ENCODE peak calls at places on chromosomes 3 and 15, in seven cellular contexts. One of them, this sample, is unnamed.
A peak's percentile ranks its signal among the peaks of the same experiment; 100 is the strongest.

GRCh38 chr3:156551746-156552145 is 3.2 kb downstream of the SSR3 start:
- DNase-seq in HepG2: no peak
- DNase-seq in fibroblast of lung: peak; percentile 96
- DNase-seq in WERI-Rb-1: no peak
- DNase-seq in brain microvascular endothelial cell: peak; percentile 66
- DNase-seq in HCT116: no peak
- DNase-seq in lower leg skin: no peak
- DNase-seq in this sample: no peak

GRCh38 chr3:103653996-103654395 is 1219.2 kb downstream of the ZPLD1 start:
- DNase-seq in HepG2: no peak
- DNase-seq in fibroblast of lung: no peak
- DNase-seq in WERI-Rb-1: no peak
- DNase-seq in brain microvascular endothelial cell: no peak
- DNase-seq in HCT116: no peak
- DNase-seq in lower leg skin: no peak
- DNase-seq in this sample: no peak

GRCh38 chr3:171865191-171865865 is 22.2 kb downstream of the TMEM212 start:
- DNase-seq in HepG2: no peak
- DNase-seq in fibroblast of lung: peak; percentile 31
- DNase-seq in WERI-Rb-1: peak; percentile 10
- DNase-seq in brain microvascular endothelial cell: no peak
- DNase-seq in HCT116: no peak
- DNase-seq in lower leg skin: no peak
- DNase-seq in this sample: no peak

GRCh38 chr15:57376695-57377477 is 581 bp downstream of the CGNL1 start:
- DNase-seq in HepG2: peak; percentile 66
- DNase-seq in fibroblast of lung: no peak
- DNase-seq in WERI-Rb-1: peak; percentile 38
- DNase-seq in brain microvascular endothelial cell: no peak
- DNase-seq in HCT116: no peak
- DNase-seq in lower leg skin: peak; percentile 46
- DNase-seq in this sample: peak; percentile 17

GRCh38 chr3:85571835-85572234 is 613.0 kb downstream of the CADM2 start:
- DNase-seq in HepG2: peak; percentile 3
- DNase-seq in fibroblast of lung: peak; percentile 40
- DNase-seq in WERI-Rb-1: no peak
- DNase-seq in brain microvascular endothelial cell: peak; percentile 71
- DNase-seq in HCT116: no peak
- DNase-seq in lower leg skin: no peak
- DNase-seq in this sample: peak; percentile 66

GRCh38 chr3:25455316-25456232 is 27.5 kb downstream of the RARB start:
- DNase-seq in HepG2: no peak
- DNase-seq in fibroblast of lung: peak; percentile 72
- DNase-seq in WERI-Rb-1: no peak
- DNase-seq in brain microvascular endothelial cell: peak; percentile 86
- DNase-seq in HCT116: no peak
- DNase-seq in lower leg skin: no peak
- DNase-seq in this sample: no peak

GRCh38 chr15:95760508-95760907 is 570.0 kb upstream of the NR2F2 start:
- DNase-seq in HepG2: peak; percentile 30
- DNase-seq in fibroblast of lung: no peak
- DNase-seq in WERI-Rb-1: peak; percentile 57
- DNase-seq in brain microvascular endothelial cell: no peak
- DNase-seq in HCT116: no peak
- DNase-seq in lower leg skin: no peak
- DNase-seq in this sample: peak; percentile 4

GRCh38 chr3:195080125-195080524 is 190.8 kb downstream of the XXYLT1 start:
- DNase-seq in HepG2: no peak
- DNase-seq in fibroblast of lung: no peak
- DNase-seq in WERI-Rb-1: no peak
- DNase-seq in brain microvascular endothelial cell: no peak
- DNase-seq in HCT116: no peak
- DNase-seq in lower leg skin: no peak
- DNase-seq in this sample: no peak

GRCh38 chr3:99648496-99648895 is 10.1 kb downstream of the COL8A1 start:
- DNase-seq in HepG2: no peak
- DNase-seq in fibroblast of lung: no peak
- DNase-seq in WERI-Rb-1: no peak
- DNase-seq in brain microvascular endothelial cell: no peak
- DNase-seq in HCT116: no peak
- DNase-seq in lower leg skin: no peak
- DNase-seq in this sample: no peak

GRCh38 chr3:161163297-161163696 is 57.8 kb upstream of the NMD3 start:
- DNase-seq in HepG2: peak; percentile 39
- DNase-seq in fibroblast of lung: peak; percentile 99
- DNase-seq in WERI-Rb-1: no peak
- DNase-seq in brain microvascular endothelial cell: peak; percentile 99
- DNase-seq in HCT116: peak; percentile 79
- DNase-seq in lower leg skin: no peak
- DNase-seq in this sample: peak; percentile 73

GRCh38 chr15:62104406-62104805 is 37.6 kb downstream of the C2CD4A start:
- DNase-seq in HepG2: no peak
- DNase-seq in fibroblast of lung: no peak
- DNase-seq in WERI-Rb-1: no peak
- DNase-seq in brain microvascular endothelial cell: no peak
- DNase-seq in HCT116: no peak
- DNase-seq in lower leg skin: no peak
- DNase-seq in this sample: no peak

GRCh38 chr3:14340960-14341708 is 61.3 kb upstream of the SLC6A6 start:
- DNase-seq in HepG2: no peak
- DNase-seq in fibroblast of lung: peak; percentile 34
- DNase-seq in WERI-Rb-1: no peak
- DNase-seq in brain microvascular endothelial cell: no peak
- DNase-seq in HCT116: no peak
- DNase-seq in lower leg skin: no peak
- DNase-seq in this sample: no peak

GRCh38 chr3:7000501-7000900 is 139.6 kb downstream of the GRM7 start:
- DNase-seq in HepG2: no peak
- DNase-seq in fibroblast of lung: peak; percentile 76
- DNase-seq in WERI-Rb-1: no peak
- DNase-seq in brain microvascular endothelial cell: no peak
- DNase-seq in HCT116: no peak
- DNase-seq in lower leg skin: no peak
- DNase-seq in this sample: no peak

GRCh38 chr3:112773864-112774263 is 72.8 kb downstream of the CD200R1L start:
- DNase-seq in HepG2: no peak
- DNase-seq in fibroblast of lung: peak; percentile 78
- DNase-seq in WERI-Rb-1: no peak
- DNase-seq in brain microvascular endothelial cell: no peak
- DNase-seq in HCT116: no peak
- DNase-seq in lower leg skin: no peak
- DNase-seq in this sample: peak; percentile 81

GRCh38 chr3:4981688-4982494 is 2.7 kb downstream of the BHLHE40 start:
- DNase-seq in HepG2: peak; percentile 70
- DNase-seq in fibroblast of lung: peak; percentile 85
- DNase-seq in WERI-Rb-1: no peak
- DNase-seq in brain microvascular endothelial cell: peak; percentile 59
- DNase-seq in HCT116: no peak
- DNase-seq in lower leg skin: no peak
- DNase-seq in this sample: peak; percentile 93

GRCh38 chr3:174431717-174432116 is 427.4 kb upstream of the NAALADL2 start:
- DNase-seq in HepG2: no peak
- DNase-seq in fibroblast of lung: peak; percentile 59
- DNase-seq in WERI-Rb-1: no peak
- DNase-seq in brain microvascular endothelial cell: peak; percentile 57
- DNase-seq in HCT116: no peak
- DNase-seq in lower leg skin: no peak
- DNase-seq in this sample: peak; percentile 68

GRCh38 chr3:169968224-169968623 is 1.6 kb downstream of the SEC62 start:
- DNase-seq in HepG2: no peak
- DNase-seq in fibroblast of lung: no peak
- DNase-seq in WERI-Rb-1: no peak
- DNase-seq in brain microvascular endothelial cell: no peak
- DNase-seq in HCT116: no peak
- DNase-seq in lower leg skin: no peak
- DNase-seq in this sample: no peak

GRCh38 chr15:39344662-39345141 is 236.2 kb upstream of the THBS1 start:
- DNase-seq in HepG2: peak; percentile 48
- DNase-seq in fibroblast of lung: no peak
- DNase-seq in WERI-Rb-1: no peak
- DNase-seq in brain microvascular endothelial cell: no peak
- DNase-seq in HCT116: no peak
- DNase-seq in lower leg skin: no peak
- DNase-seq in this sample: peak; percentile 62

GRCh38 chr15:94080989-94081605 is 150.3 kb upstream of the MCTP2 start:
- DNase-seq in HepG2: no peak
- DNase-seq in fibroblast of lung: no peak
- DNase-seq in WERI-Rb-1: no peak
- DNase-seq in brain microvascular endothelial cell: no peak
- DNase-seq in HCT116: no peak
- DNase-seq in lower leg skin: no peak
- DNase-seq in this sample: peak; percentile 16

GRCh38 chr3:123344175-123344908 is 104.5 kb downstream of the ADCY5 start:
- DNase-seq in HepG2: no peak
- DNase-seq in fibroblast of lung: peak; percentile 77
- DNase-seq in WERI-Rb-1: peak; percentile 4
- DNase-seq in brain microvascular endothelial cell: peak; percentile 88
- DNase-seq in HCT116: no peak
- DNase-seq in lower leg skin: no peak
- DNase-seq in this sample: peak; percentile 20

GRCh38 chr3:9185701-9186100 is 63.7 kb downstream of the SRGAP3 start:
- DNase-seq in HepG2: no peak
- DNase-seq in fibroblast of lung: no peak
- DNase-seq in WERI-Rb-1: peak; percentile 89
- DNase-seq in brain microvascular endothelial cell: no peak
- DNase-seq in HCT116: no peak
- DNase-seq in lower leg skin: no peak
- DNase-seq in this sample: no peak

GRCh38 chr15:51450001-51450400 is 108.5 kb downstream of the GLDN start:
- DNase-seq in HepG2: peak; percentile 13
- DNase-seq in fibroblast of lung: peak; percentile 72
- DNase-seq in WERI-Rb-1: no peak
- DNase-seq in brain microvascular endothelial cell: peak; percentile 9
- DNase-seq in HCT116: peak; percentile 72
- DNase-seq in lower leg skin: no peak
- DNase-seq in this sample: peak; percentile 79

GRCh38 chr3:114362815-114363214 is 69.0 kb downstream of the TIGIT start:
- DNase-seq in HepG2: peak; percentile 11
- DNase-seq in fibroblast of lung: peak; percentile 46
- DNase-seq in WERI-Rb-1: no peak
- DNase-seq in brain microvascular endothelial cell: no peak
- DNase-seq in HCT116: peak; percentile 33
- DNase-seq in lower leg skin: no peak
- DNase-seq in this sample: peak; percentile 33
- TF ChIP-seq CTCF in HepG2: peak; percentile 50
- TF ChIP-seq CTCF in fibroblast of lung: no peak
- TF ChIP-seq CTCF in WERI-Rb-1: peak; percentile 3
- TF ChIP-seq CTCF in brain microvascular endothelial cell: no peak
- TF ChIP-seq CTCF in HCT116: peak; percentile 41
- TF ChIP-seq CTCF in lower leg skin: no peak
- TF ChIP-seq CTCF in this sample: peak; percentile 48

GRCh38 chr3:130392266-130392665 is 46.8 kb downstream of the COL6A5 start:
- DNase-seq in HepG2: no peak
- DNase-seq in fibroblast of lung: no peak
- DNase-seq in WERI-Rb-1: no peak
- DNase-seq in brain microvascular endothelial cell: no peak
- DNase-seq in HCT116: no peak
- DNase-seq in lower leg skin: no peak
- DNase-seq in this sample: no peak
- TF ChIP-seq CTCF in HepG2: no peak
- TF ChIP-seq CTCF in fibroblast of lung: no peak
- TF ChIP-seq CTCF in WERI-Rb-1: no peak
- TF ChIP-seq CTCF in brain microvascular endothelial cell: no peak
- TF ChIP-seq CTCF in HCT116: no peak
- TF ChIP-seq CTCF in lower leg skin: no peak
- TF ChIP-seq CTCF in this sample: no peak

DNA sequence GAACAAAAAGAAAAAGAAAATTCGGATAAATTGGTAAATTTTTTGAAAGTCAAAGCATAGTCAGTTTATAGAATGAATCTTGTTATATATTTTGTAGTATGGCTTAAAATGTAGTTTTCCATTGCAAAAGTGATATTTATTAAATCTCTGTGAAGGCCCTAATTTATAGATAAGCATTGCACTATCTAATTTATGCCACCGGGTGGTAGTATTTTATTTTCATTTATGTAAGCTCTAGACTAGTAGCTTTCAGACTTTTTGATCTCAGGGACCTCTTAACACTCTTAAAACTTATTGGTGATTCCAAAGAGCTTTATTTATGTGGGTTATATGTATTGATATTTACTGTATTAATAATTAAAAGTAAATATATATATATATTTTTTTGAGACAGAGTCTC is 133.9 kb upstream of the LRRFIP2 start:
- DNase-seq in HepG2: peak; percentile 7
- DNase-seq in fibroblast of lung: peak; percentile 30
- DNase-seq in WERI-Rb-1: no peak
- DNase-seq in brain microvascular endothelial cell: no peak
- DNase-seq in HCT116: peak; percentile 7
- DNase-seq in lower leg skin: no peak
- DNase-seq in this sample: peak; percentile 27
- TF ChIP-seq CTCF in HepG2: no peak
- TF ChIP-seq CTCF in fibroblast of lung: no peak
- TF ChIP-seq CTCF in WERI-Rb-1: no peak
- TF ChIP-seq CTCF in brain microvascular endothelial cell: no peak
- TF ChIP-seq CTCF in HCT116: peak; percentile 11
- TF ChIP-seq CTCF in lower leg skin: no peak
- TF ChIP-seq CTCF in this sample: no peak

GRCh38 chr3:39725321-39725720 is 84.1 kb upstream of the MYRIP start:
- DNase-seq in HepG2: no peak
- DNase-seq in fibroblast of lung: no peak
- DNase-seq in WERI-Rb-1: no peak
- DNase-seq in brain microvascular endothelial cell: no peak
- DNase-seq in HCT116: no peak
- DNase-seq in lower leg skin: no peak
- DNase-seq in this sample: no peak

GRCh38 chr3:39721076-39721475 is 88.3 kb upstream of the MYRIP start:
- DNase-seq in HepG2: no peak
- DNase-seq in fibroblast of lung: peak; percentile 0
- DNase-seq in WERI-Rb-1: no peak
- DNase-seq in brain microvascular endothelial cell: no peak
- DNase-seq in HCT116: no peak
- DNase-seq in lower leg skin: no peak
- DNase-seq in this sample: no peak

GRCh38 chr3:39718674-39719595 is 90.5 kb upstream of the MYRIP start:
- DNase-seq in HepG2: no peak
- DNase-seq in fibroblast of lung: peak; percentile 64
- DNase-seq in WERI-Rb-1: no peak
- DNase-seq in brain microvascular endothelial cell: no peak
- DNase-seq in HCT116: no peak
- DNase-seq in lower leg skin: no peak
- DNase-seq in this sample: no peak

GRCh38 chr3:39727415-39727814 is 82.0 kb upstream of the MYRIP start:
- DNase-seq in HepG2: no peak
- DNase-seq in fibroblast of lung: no peak
- DNase-seq in WERI-Rb-1: peak; percentile 15
- DNase-seq in brain microvascular endothelial cell: no peak
- DNase-seq in HCT116: no peak
- DNase-seq in lower leg skin: no peak
- DNase-seq in this sample: peak; percentile 9

DNA sequence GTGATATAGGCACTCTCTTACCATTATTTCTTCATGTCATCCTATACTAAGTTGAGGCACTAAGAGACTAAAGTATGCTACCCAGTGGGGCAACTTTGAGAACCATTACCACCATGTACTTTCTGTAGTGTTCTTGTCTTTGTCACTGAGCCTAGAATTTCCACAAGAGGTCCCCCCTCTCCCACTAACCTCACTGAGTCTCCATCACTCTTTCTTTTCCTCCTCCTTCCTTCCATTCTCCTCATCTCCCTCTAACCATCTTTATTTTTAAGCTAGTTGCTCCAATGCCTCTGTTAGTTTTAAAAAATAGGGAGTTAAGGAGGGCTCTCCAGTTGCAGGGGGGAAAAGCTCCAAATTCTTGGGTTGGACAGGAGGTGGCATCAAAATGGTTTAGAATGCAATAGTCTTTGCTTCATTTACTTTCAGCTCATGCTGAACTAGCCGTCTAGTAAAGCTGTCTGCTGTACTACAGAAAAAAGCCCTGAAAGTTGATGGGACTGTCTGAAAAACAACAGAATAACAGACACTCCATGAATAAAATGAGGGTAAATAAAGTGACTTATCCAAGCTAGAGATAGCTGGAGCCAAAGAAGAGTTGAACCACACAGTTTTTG is 85.1 kb upstream of the MYRIP start:
- DNase-seq in HepG2: no peak
- DNase-seq in fibroblast of lung: no peak
- DNase-seq in WERI-Rb-1: no peak
- DNase-seq in brain microvascular endothelial cell: no peak
- DNase-seq in HCT116: no peak
- DNase-seq in lower leg skin: no peak
- DNase-seq in this sample: no peak
- TF ChIP-seq CTCF in HepG2: peak; percentile 60
- TF ChIP-seq CTCF in fibroblast of lung: peak; percentile 20
- TF ChIP-seq CTCF in WERI-Rb-1: peak; percentile 55
- TF ChIP-seq CTCF in brain microvascular endothelial cell: no peak
- TF ChIP-seq CTCF in HCT116: peak; percentile 18
- TF ChIP-seq CTCF in lower leg skin: no peak
- TF ChIP-seq CTCF in this sample: peak; percentile 17